ENCODE peak calls at places on chromosome 13, in four cellular contexts. One of them, this sample, is unnamed. For H3K4me1 and H3K27me3, the result is how much of the 10 kb centered on the place peaks cover.

GRCh38 chr13:98970293-98970692 is 7.6 kb downstream of the DOCK9 start:
- DNase-seq in IMR-90: no peak
- DNase-seq in SK-N-SH: no peak
- DNase-seq in psoas muscle: no peak
- DNase-seq in this sample: no peak

GRCh38 chr13:27954406-27954851 is 14.7 kb downstream of the CDX2 start:
- DNase-seq in IMR-90: no peak
- DNase-seq in SK-N-SH: peak
- DNase-seq in psoas muscle: no peak
- DNase-seq in this sample: no peak

GRCh38 chr13:89066868-89067466 is 1395.8 kb downstream of the SLITRK5 start:
- DNase-seq in IMR-90: peak
- DNase-seq in SK-N-SH: peak
- DNase-seq in psoas muscle: no peak
- DNase-seq in this sample: peak

GRCh38 chr13:20428666-20429644 is 96.7 kb downstream of the CRYL1 start:
- DNase-seq in IMR-90: peak
- DNase-seq in SK-N-SH: no peak
- DNase-seq in psoas muscle: no peak
- DNase-seq in this sample: peak

GRCh38 chr13:113864303-113864890 is 521 bp upstream of the GAS6 start:
- DNase-seq in IMR-90: peak
- DNase-seq in SK-N-SH: peak
- DNase-seq in psoas muscle: no peak
- DNase-seq in this sample: no peak

GRCh38 chr13:36377822-36378480 is 31.8 kb upstream of the SPART start:
- DNase-seq in IMR-90: peak
- DNase-seq in SK-N-SH: peak
- DNase-seq in psoas muscle: no peak
- DNase-seq in this sample: no peak

GRCh38 chr13:31518666-31519065 is 220.7 kb upstream of the RXFP2 start:
- DNase-seq in IMR-90: no peak
- DNase-seq in SK-N-SH: no peak
- DNase-seq in psoas muscle: no peak
- DNase-seq in this sample: no peak

GRCh38 chr13:96710166-96710866 is 284.0 kb downstream of the OXGR1 start:
- DNase-seq in IMR-90: no peak
- DNase-seq in SK-N-SH: no peak
- DNase-seq in psoas muscle: no peak
- DNase-seq in this sample: no peak

GRCh38 chr13:89136678-89137077 is 1465.5 kb downstream of the SLITRK5 start:
- DNase-seq in IMR-90: no peak
- DNase-seq in SK-N-SH: no peak
- DNase-seq in psoas muscle: no peak
- DNase-seq in this sample: peak

GRCh38 chr13:37143901-37144300 is 38.4 kb upstream of the CSNK1A1L start:
- DNase-seq in IMR-90: peak
- DNase-seq in SK-N-SH: no peak
- DNase-seq in psoas muscle: no peak
- DNase-seq in this sample: no peak

GRCh38 chr13:114318624-114319023 is 4.3 kb downstream of the CHAMP1 start:
- DNase-seq in IMR-90: no peak
- DNase-seq in SK-N-SH: no peak
- DNase-seq in psoas muscle: no peak
- DNase-seq in this sample: no peak

GRCh38 chr13:97018029-97018819 is 23.9 kb upstream of the OXGR1 start:
- DNase-seq in IMR-90: peak
- DNase-seq in SK-N-SH: peak
- DNase-seq in psoas muscle: no peak
- DNase-seq in this sample: no peak

GRCh38 chr13:51721485-51721884 is 82.5 kb downstream of the DHRS12 start:
- DNase-seq in IMR-90: no peak
- DNase-seq in SK-N-SH: no peak
- DNase-seq in psoas muscle: peak
- DNase-seq in this sample: no peak

GRCh38 chr13:44267966-44268365 is 105.7 kb upstream of the SERP2 start:
- DNase-seq in IMR-90: peak
- DNase-seq in SK-N-SH: no peak
- DNase-seq in psoas muscle: no peak
- DNase-seq in this sample: peak

GRCh38 chr13:28040977-28041376 is 52.5 kb upstream of the URAD start:
- DNase-seq in IMR-90: no peak
- DNase-seq in SK-N-SH: no peak
- DNase-seq in psoas muscle: no peak
- DNase-seq in this sample: no peak

GRCh38 chr13:44470623-44471562 is 97.3 kb downstream of the SERP2 start:
- DNase-seq in IMR-90: peak
- DNase-seq in SK-N-SH: no peak
- DNase-seq in psoas muscle: no peak
- DNase-seq in this sample: no peak

GRCh38 chr13:113080901-113081521 is 24.6 kb upstream of the F7 start:
- DNase-seq in IMR-90: no peak
- DNase-seq in SK-N-SH: no peak
- DNase-seq in psoas muscle: no peak
- DNase-seq in this sample: no peak

GRCh38 chr13:19634129-19634740 is 776 bp downstream of the MPHOSPH8 start:
- DNase-seq in IMR-90: peak
- DNase-seq in SK-N-SH: peak
- DNase-seq in psoas muscle: no peak
- DNase-seq in this sample: peak

GRCh38 chr13:99405966-99406365 is 95.3 kb upstream of the TM9SF2 start:
- DNase-seq in IMR-90: no peak
- DNase-seq in SK-N-SH: no peak
- DNase-seq in psoas muscle: no peak
- DNase-seq in this sample: no peak

GRCh38 chr13:48131481-48131992 is 36.6 kb upstream of the MED4 start:
- DNase-seq in IMR-90: no peak
- DNase-seq in SK-N-SH: no peak
- DNase-seq in psoas muscle: no peak
- DNase-seq in this sample: peak

GRCh38 chr13:94033830-94034642 is 445.4 kb downstream of the DCT start:
- DNase-seq in IMR-90: peak
- DNase-seq in SK-N-SH: no peak
- DNase-seq in psoas muscle: no peak
- DNase-seq in this sample: no peak

GRCh38 chr13:93364166-93364565 is 137.6 kb downstream of the GPC6 start:
- DNase-seq in IMR-90: peak
- DNase-seq in SK-N-SH: no peak
- DNase-seq in psoas muscle: no peak
- DNase-seq in this sample: peak

GRCh38 chr13:69935043-69935442 is 172.6 kb upstream of the ATXN8OS start:
- DNase-seq in IMR-90: no peak
- DNase-seq in SK-N-SH: peak
- DNase-seq in psoas muscle: no peak
- DNase-seq in this sample: no peak

GRCh38 chr13:110809871-110810486 is 96.5 kb downstream of the ING1 start:
- DNase-seq in IMR-90: no peak
- DNase-seq in SK-N-SH: no peak
- DNase-seq in psoas muscle: no peak
- DNase-seq in this sample: no peak

GRCh38 chr13:88294368-88294767 is 623.2 kb downstream of the SLITRK5 start:
- DNase-seq in IMR-90: no peak
- DNase-seq in SK-N-SH: no peak
- DNase-seq in psoas muscle: no peak
- DNase-seq in this sample: no peak

GRCh38 chr13:39888865-39889810 is 233.7 kb downstream of the COG6 start:
- DNase-seq in IMR-90: no peak
- DNase-seq in SK-N-SH: no peak
- DNase-seq in psoas muscle: no peak
- DNase-seq in this sample: no peak

GRCh38 chr13:42758515-42758914 is 22.9 kb upstream of the FAM216B start:
- DNase-seq in IMR-90: no peak
- DNase-seq in SK-N-SH: no peak
- DNase-seq in psoas muscle: no peak
- DNase-seq in this sample: no peak

GRCh38 chr13:70043685-70044084 is 63.9 kb upstream of the ATXN8OS start:
- DNase-seq in IMR-90: no peak
- DNase-seq in SK-N-SH: no peak
- DNase-seq in psoas muscle: no peak
- DNase-seq in this sample: peak

GRCh38 chr13:74732736-74733135 is 598.5 kb upstream of the KLF12 start:
- DNase-seq in IMR-90: no peak
- DNase-seq in SK-N-SH: no peak
- DNase-seq in psoas muscle: no peak
- DNase-seq in this sample: no peak

GRCh38 chr13:109869312-109870237 is 83.2 kb upstream of the IRS2 start:
- DNase-seq in IMR-90: peak
- DNase-seq in SK-N-SH: peak
- DNase-seq in psoas muscle: peak
- DNase-seq in this sample: no peak

GRCh38 chr13:110183925-110184324 is 123.0 kb downstream of the COL4A1 start:
- DNase-seq in IMR-90: peak
- DNase-seq in SK-N-SH: peak
- DNase-seq in psoas muscle: no peak
- DNase-seq in this sample: no peak

GRCh38 chr13:111912453-111912866 is 154.5 kb upstream of the SOX1 start:
- DNase-seq in IMR-90: no peak
- DNase-seq in SK-N-SH: no peak
- DNase-seq in psoas muscle: no peak
- DNase-seq in this sample: no peak

GRCh38 chr13:93535256-93535655 is 308.6 kb downstream of the GPC6 start:
- DNase-seq in IMR-90: peak
- DNase-seq in SK-N-SH: no peak
- DNase-seq in psoas muscle: no peak
- DNase-seq in this sample: peak

GRCh38 chr13:78160793-78161192 is 242.2 kb upstream of the EDNRB start:
- DNase-seq in IMR-90: peak
- DNase-seq in SK-N-SH: no peak
- DNase-seq in psoas muscle: no peak
- DNase-seq in this sample: no peak

GRCh38 chr13:28138012-28138755 is at the start of gene PAN3:
- DNase-seq in IMR-90: peak
- DNase-seq in SK-N-SH: peak
- DNase-seq in psoas muscle: peak
- DNase-seq in this sample: peak

GRCh38 chr13:62767473-62767872 is 1351.8 kb upstream of the PCDH20 start:
- DNase-seq in IMR-90: no peak
- DNase-seq in SK-N-SH: no peak
- DNase-seq in psoas muscle: no peak
- DNase-seq in this sample: no peak

DNA sequence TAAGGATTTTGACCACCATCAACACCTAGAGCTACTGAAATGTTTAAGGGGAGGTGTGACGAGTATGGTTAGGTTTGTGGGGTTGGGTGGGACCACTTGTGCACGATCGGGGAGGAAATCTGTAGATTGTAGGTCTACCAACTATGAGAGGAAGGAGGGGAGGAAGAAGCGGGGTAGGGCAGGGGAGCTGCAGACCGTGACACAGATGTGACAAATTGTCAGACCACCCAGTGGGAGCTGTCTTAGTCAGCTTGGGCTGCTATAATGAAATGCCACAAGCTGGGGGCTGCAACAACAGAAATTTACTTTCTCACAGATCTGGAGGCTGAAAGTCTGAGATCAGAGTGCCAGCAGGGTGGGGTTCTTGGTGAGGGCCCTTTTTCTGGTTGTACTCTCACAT is 62.2 kb upstream of the ARGLU1 start:
- DNase-seq in IMR-90: no peak
- DNase-seq in SK-N-SH: no peak
- DNase-seq in psoas muscle: no peak
- DNase-seq in this sample: no peak
- H3K4me1 ChIP-seq in IMR-90: under half
- H3K4me1 ChIP-seq in SK-N-SH: under half
- H3K4me1 ChIP-seq in psoas muscle: under half
- H3K4me1 ChIP-seq in this sample: under half

GRCh38 chr13:101942535-101943157 is 459.2 kb downstream of the FGF14 start:
- DNase-seq in IMR-90: no peak
- DNase-seq in SK-N-SH: peak
- DNase-seq in psoas muscle: no peak
- DNase-seq in this sample: no peak

GRCh38 chr13:101945435-101945834 is 456.4 kb downstream of the FGF14 start:
- DNase-seq in IMR-90: no peak
- DNase-seq in SK-N-SH: no peak
- DNase-seq in psoas muscle: no peak
- DNase-seq in this sample: no peak

GRCh38 chr13:101941095-101941777 is 460.6 kb downstream of the FGF14 start:
- DNase-seq in IMR-90: peak
- DNase-seq in SK-N-SH: peak
- DNase-seq in psoas muscle: no peak
- DNase-seq in this sample: no peak

GRCh38 chr13:101939370-101939769 is 462.5 kb downstream of the FGF14 start:
- DNase-seq in IMR-90: no peak
- DNase-seq in SK-N-SH: no peak
- DNase-seq in psoas muscle: no peak
- DNase-seq in this sample: no peak

GRCh38 chr13:101942038-101942437 is 459.8 kb downstream of the FGF14 start:
- DNase-seq in IMR-90: peak
- DNase-seq in SK-N-SH: peak
- DNase-seq in psoas muscle: no peak
- DNase-seq in this sample: peak
- TF ChIP-seq CTCF in IMR-90: peak
- TF ChIP-seq CTCF in SK-N-SH: peak
- TF ChIP-seq CTCF in psoas muscle: peak
- TF ChIP-seq CTCF in this sample: peak

GRCh38 chr13:95121516-95121915 is 179.7 kb downstream of the ABCC4 start:
- DNase-seq in IMR-90: no peak
- DNase-seq in SK-N-SH: no peak
- DNase-seq in psoas muscle: no peak
- DNase-seq in this sample: no peak

GRCh38 chr13:95118541-95119324 is 182.5 kb downstream of the ABCC4 start:
- DNase-seq in IMR-90: no peak
- DNase-seq in SK-N-SH: no peak
- DNase-seq in psoas muscle: no peak
- DNase-seq in this sample: no peak

GRCh38 chr13:95122063-95122462 is 179.2 kb downstream of the ABCC4 start:
- DNase-seq in IMR-90: peak
- DNase-seq in SK-N-SH: no peak
- DNase-seq in psoas muscle: no peak
- DNase-seq in this sample: no peak

GRCh38 chr13:95123726-95124125 is 177.5 kb downstream of the ABCC4 start:
- DNase-seq in IMR-90: no peak
- DNase-seq in SK-N-SH: no peak
- DNase-seq in psoas muscle: no peak
- DNase-seq in this sample: no peak

GRCh38 chr13:95120650-95121049 is 180.6 kb downstream of the ABCC4 start:
- DNase-seq in IMR-90: no peak
- DNase-seq in SK-N-SH: no peak
- DNase-seq in psoas muscle: no peak
- DNase-seq in this sample: no peak
- H3K27me3 ChIP-seq in IMR-90: under half
- H3K27me3 ChIP-seq in SK-N-SH: under half
- H3K27me3 ChIP-seq in psoas muscle: under half
- H3K27me3 ChIP-seq in this sample: under half

DNA sequence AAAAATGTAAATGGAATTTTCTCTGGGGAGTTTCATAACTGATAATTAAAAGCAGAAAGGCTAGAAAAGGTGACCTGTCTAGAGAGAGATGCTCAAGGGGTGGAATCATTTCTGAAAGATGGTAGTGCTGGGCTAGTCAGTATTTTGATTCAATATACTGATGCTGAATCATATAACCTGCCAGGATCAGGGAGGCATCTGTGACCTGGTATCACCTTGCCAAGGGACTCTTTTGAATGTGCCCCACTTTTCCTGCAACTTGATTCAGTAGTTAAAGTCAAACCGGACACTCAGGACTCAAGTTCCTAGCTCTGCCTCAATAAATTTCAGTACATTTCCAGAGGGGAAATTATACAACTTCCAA is 15.8 kb downstream of the LCP1 start:
- DNase-seq in IMR-90: no peak
- DNase-seq in SK-N-SH: no peak
- DNase-seq in psoas muscle: no peak
- DNase-seq in this sample: no peak
- H3K4me1 ChIP-seq in IMR-90: under half
- H3K4me1 ChIP-seq in SK-N-SH: under half
- H3K4me1 ChIP-seq in psoas muscle: under half
- H3K4me1 ChIP-seq in this sample: under half